ENCODE peak calls at places on chromosomes 7 and 10, in ten cellular contexts. A, F, O, Q, R, N, S, X, B and E are unnamed samples.

GRCh38 chr10:91043173-91043910 is 122.5 kb upstream of the ANKRD1 start:
- DNase-seq in A (peak), F (no peak), O (no peak), Q (no peak), R (peak), N (peak), S (peak), X (no peak), B (no peak), E (peak)

GRCh38 chr10:131113892-131114291 is 197.6 kb downstream of the TCERG1L start:
- DNase-seq in A (no peak), F (no peak), O (no peak), Q (no peak), R (no peak), N (no peak), S (no peak), X (no peak), B (no peak), E (no peak)

GRCh38 chr7:102252373-102252982 is 34.2 kb upstream of the SH2B2 start:
- DNase-seq in A (peak), F (no peak), O (no peak), Q (no peak), R (no peak), N (no peak), S (no peak), X (no peak), B (no peak), E (no peak)

GRCh38 chr7:158111556-158111880 is 476.1 kb downstream of the PTPRN2 start:
- DNase-seq in A (no peak), F (no peak), O (no peak), Q (no peak), R (no peak), N (no peak), S (no peak), X (no peak), B (no peak), E (no peak)

GRCh38 chr7:82600601-82601000 is 157.0 kb upstream of the CACNA2D1 start:
- DNase-seq in A (peak), F (no peak), O (no peak), Q (no peak), R (no peak), N (peak), S (no peak), X (no peak), B (no peak), E (no peak)

GRCh38 chr7:78437118-78437517 is 638.5 kb downstream of the PHTF2 start:
- DNase-seq in A (no peak), F (peak), O (no peak), Q (no peak), R (no peak), N (peak), S (no peak), X (no peak), B (no peak), E (peak)

GRCh38 chr7:94412762-94413322 is 18.1 kb downstream of the COL1A2 start:
- DNase-seq in A (peak), F (no peak), O (no peak), Q (no peak), R (no peak), N (no peak), S (no peak), X (no peak), B (no peak), E (no peak)

GRCh38 chr10:11505636-11506035 is 105.8 kb downstream of the USP6NL start:
- DNase-seq in A (no peak), F (no peak), O (no peak), Q (no peak), R (no peak), N (no peak), S (no peak), X (no peak), B (no peak), E (no peak)

GRCh38 chr7:1457949-1458675 is 1.2 kb downstream of the MICALL2 start:
- DNase-seq in A (peak), F (no peak), O (no peak), Q (no peak), R (no peak), N (no peak), S (no peak), X (no peak), B (no peak), E (no peak)

GRCh38 chr7:96719164-96719563 is 9.5 kb upstream of the SEM1 start:
- DNase-seq in A (no peak), F (no peak), O (no peak), Q (no peak), R (no peak), N (no peak), S (no peak), X (no peak), B (no peak), E (no peak)

GRCh38 chr7:154698726-154699291 is 304.1 kb downstream of the PAXIP1 start:
- DNase-seq in A (peak), F (no peak), O (no peak), Q (no peak), R (no peak), N (peak), S (no peak), X (no peak), B (no peak), E (peak)

GRCh38 chr10:28367865-28368541 is 65.1 kb upstream of the MPP7 start:
- DNase-seq in A (peak), F (no peak), O (no peak), Q (peak), R (no peak), N (no peak), S (no peak), X (no peak), B (no peak), E (no peak)

GRCh38 chr7:7718461-7718860 is at the start of gene RPA3:
- DNase-seq in A (peak), F (no peak), O (no peak), Q (no peak), R (no peak), N (no peak), S (no peak), X (no peak), B (no peak), E (no peak)

GRCh38 chr7:40199076-40199802 is 64.4 kb downstream of the SUGCT start:
- DNase-seq in A (peak), F (peak), O (no peak), Q (no peak), R (no peak), N (peak), S (peak), X (no peak), B (no peak), E (peak)

GRCh38 chr7:121755818-121756501 is 117.0 kb upstream of the PTPRZ1 start:
- DNase-seq in A (no peak), F (no peak), O (no peak), Q (no peak), R (no peak), N (peak), S (peak), X (no peak), B (no peak), E (no peak)

GRCh38 chr10:24952701-24953349 is 419 bp upstream of the PRTFDC1 start:
- DNase-seq in A (peak), F (peak), O (peak), Q (peak), R (peak), N (peak), S (peak), X (peak), B (peak), E (peak)

GRCh38 chr10:95860486-95861040 is 47.2 kb upstream of the CC2D2B start:
- DNase-seq in A (no peak), F (peak), O (no peak), Q (no peak), R (no peak), N (no peak), S (no peak), X (no peak), B (no peak), E (no peak)

GRCh38 chr10:69869291-69869841 is 67.7 kb downstream of the COL13A1 start:
- DNase-seq in A (no peak), F (peak), O (no peak), Q (no peak), R (no peak), N (no peak), S (no peak), X (peak), B (no peak), E (peak)

GRCh38 chr7:15916666-15917388 is 230.3 kb upstream of the MEOX2 start:
- DNase-seq in A (no peak), F (peak), O (no peak), Q (no peak), R (no peak), N (no peak), S (no peak), X (no peak), B (no peak), E (no peak)

GRCh38 chr10:21464134-21464533 is 61.3 kb downstream of the SKIDA1 start:
- DNase-seq in A (no peak), F (peak), O (peak), Q (no peak), R (no peak), N (no peak), S (no peak), X (no peak), B (no peak), E (no peak)

GRCh38 chr10:100972115-100972903 is 3.0 kb downstream of the SEMA4G start:
- DNase-seq in A (no peak), F (no peak), O (peak), Q (no peak), R (no peak), N (no peak), S (no peak), X (peak), B (no peak), E (no peak)

GRCh38 chr7:21123586-21123985 is 304.3 kb upstream of the SP4 start:
- DNase-seq in A (no peak), F (no peak), O (no peak), Q (no peak), R (no peak), N (no peak), S (no peak), X (no peak), B (no peak), E (no peak)